ENCODE peak calls at places on chromosomes 6 and 20, in five cellular contexts. L is GM12891, W is H1, E is GM12878, A is HepG2. X is an unnamed sample.
A peak's percentile ranks its signal among the peaks of the same experiment; 100 is the strongest.

GRCh38 chr20:32089637-32090330 is 19.7 kb upstream of the TM9SF4 start:
- DNase-seq in A (no peak), E (no peak), L (no peak), W (no peak), X (no peak)

GRCh38 chr20:51027396-51027795 is 4.5 kb upstream of the KCNG1 start:
- DNase-seq in A (no peak), E (no peak), W (no peak), L (no peak), X (no peak)

GRCh38 chr6:157791461-157791860 is 31.6 kb upstream of the SNX9 start:
- DNase-seq in W (no peak), E (no peak), A (no peak), L (no peak), X (no peak)

GRCh38 chr20:8631271-8631670 is 437.6 kb upstream of the PLCB4 start:
- DNase-seq in E (no peak), A (no peak), W (no peak), L (no peak), X (no peak)

GRCh38 chr20:39700527-39700926 is 738.4 kb downstream of the DHX35 start:
- DNase-seq in E (no peak), A (no peak), L (no peak), W (no peak), X (no peak)

GRCh38 chr6:108541843-108542795 is 18.6 kb upstream of the FOXO3 start:
- DNase-seq in L (peak; percentile 25), W (peak; percentile 72), A (peak; percentile 51), E (no peak), X (no peak)

GRCh38 chr20:53869466-53870258 is 200.7 kb downstream of the BCAS1 start:
- DNase-seq in L (no peak), W (no peak), A (peak; percentile 96), E (peak; percentile 91), X (no peak)

GRCh38 chr6:113854531-113855499 is 2.3 kb upstream of the MARCKS start:
- DNase-seq in W (peak; percentile 82), A (peak; percentile 44), L (no peak), E (no peak), X (peak; percentile 53)

GRCh38 chr20:57484772-57485171 is 40.2 kb downstream of the CTCFL start:
- DNase-seq in E (no peak), A (no peak), L (no peak), W (no peak), X (no peak)

GRCh38 chr6:152164957-152165356 is 357.5 kb downstream of the ESR1 start:
- DNase-seq in L (no peak), E (no peak), W (no peak), A (no peak), X (no peak)

GRCh38 chr6:152170702-152171667 is 363.5 kb downstream of the ESR1 start:
- DNase-seq in E (peak; percentile 89), A (peak; percentile 94), W (no peak), L (peak; percentile 12), X (peak; percentile 17)

GRCh38 chr6:152170313-152170701 is 362.8 kb downstream of the ESR1 start:
- DNase-seq in A (no peak), W (no peak), L (no peak), E (no peak), X (no peak)

GRCh38 chr6:152166897-152167296 is 359.4 kb downstream of the ESR1 start:
- DNase-seq in L (no peak), W (no peak), A (no peak), E (no peak), X (no peak)

GRCh38 chr6:152167639-152168603 is 360.4 kb downstream of the ESR1 start:
- DNase-seq in W (no peak), E (no peak), A (no peak), L (no peak), X (no peak)
- TF ChIP-seq POLR2A in W (no peak), E (no peak), A (no peak), L (no peak), X (no peak)

GRCh38 chr20:48604426-48604825 is 223.4 kb downstream of the PREX1 start:
- DNase-seq in L (no peak), A (no peak), W (no peak), E (no peak), X (no peak)
- TF ChIP-seq TAF1 in L (no peak), A (no peak), W (no peak), E (no peak), X (no peak)

GRCh38 chr6:146913842-146914562 is 290.2 kb upstream of the STXBP5 start:
- DNase-seq in A (peak; percentile 33), W (peak; percentile 59), E (no peak), L (no peak), X (no peak)
- TF ChIP-seq POLR2AphosphoS5 in A (no peak), W (peak; percentile 47), E (no peak), L (no peak), X (no peak)

DNA sequence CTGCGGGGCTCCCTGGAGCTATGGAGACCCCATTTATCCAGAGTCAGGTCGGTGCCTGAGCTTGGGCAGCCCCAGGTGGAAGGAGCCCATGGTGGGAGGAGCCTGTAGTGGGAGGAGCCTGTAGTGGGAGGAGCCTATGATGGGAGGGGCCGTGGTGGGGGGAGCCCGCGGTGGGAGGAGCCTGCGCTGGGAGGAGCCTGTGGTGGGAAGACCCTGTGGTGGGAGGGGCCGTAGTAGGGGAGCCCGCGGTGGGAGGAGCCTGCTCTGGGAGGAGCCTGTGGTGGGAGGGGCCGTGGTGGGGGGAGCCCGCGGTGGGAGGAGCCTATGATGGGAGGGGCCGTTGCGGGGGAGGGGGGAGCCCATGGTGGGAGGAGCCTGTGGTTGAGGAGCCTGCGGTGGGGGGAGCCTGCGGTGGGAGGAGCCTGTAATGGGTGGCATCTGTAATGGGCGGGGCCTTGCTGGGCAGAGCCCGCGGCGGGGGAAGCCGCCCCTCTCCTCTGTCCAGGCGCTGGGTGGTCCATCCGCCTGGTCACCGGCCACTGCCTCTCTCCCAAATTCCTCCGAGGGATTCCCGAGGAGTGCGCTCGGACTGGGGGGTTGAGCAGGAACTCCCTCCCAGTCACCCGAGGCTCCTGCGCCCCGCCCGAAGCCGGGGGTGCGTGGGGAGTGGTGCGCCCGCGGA is 567 bp upstream of the FNDC11 start:
- DNase-seq in A (peak; percentile 40), W (peak; percentile 99), E (peak; percentile 35), L (peak; percentile 71), X (peak; percentile 81)
- TF ChIP-seq POLR2A in A (no peak), W (no peak), E (no peak), L (no peak), X (no peak)

DNA sequence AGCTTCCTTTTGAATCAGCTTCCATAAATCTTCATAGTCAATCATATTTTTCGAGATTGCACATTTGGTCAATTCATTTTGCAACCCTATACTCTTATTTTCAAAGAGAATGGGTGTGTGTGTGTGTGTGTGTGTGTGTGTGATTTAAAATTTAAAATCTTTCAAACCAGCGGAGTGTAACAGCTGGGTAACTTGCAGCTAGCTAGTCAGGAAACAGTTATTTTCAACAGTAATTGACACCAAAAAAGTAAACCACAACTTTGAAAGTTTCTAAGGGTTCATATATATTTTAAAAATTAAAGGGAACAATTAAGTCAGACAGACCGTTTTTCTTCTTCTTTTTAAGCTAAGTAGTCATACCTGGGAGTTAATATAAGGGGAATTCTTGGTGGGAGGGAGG is 57.0 kb downstream of the PRR18 start:
- DNase-seq in A (no peak), W (no peak), L (no peak), E (no peak), X (no peak)
- TF ChIP-seq TAF1 in A (no peak), W (no peak), L (no peak), E (no peak), X (no peak)

GRCh38 chr20:45029884-45030283 is 63.6 kb downstream of the STK4 start:
- DNase-seq in W (no peak), E (no peak), L (no peak), A (no peak), X (no peak)
- TF ChIP-seq POLR2AphosphoS5 in W (no peak), E (no peak), L (no peak), A (no peak), X (no peak)

DNA sequence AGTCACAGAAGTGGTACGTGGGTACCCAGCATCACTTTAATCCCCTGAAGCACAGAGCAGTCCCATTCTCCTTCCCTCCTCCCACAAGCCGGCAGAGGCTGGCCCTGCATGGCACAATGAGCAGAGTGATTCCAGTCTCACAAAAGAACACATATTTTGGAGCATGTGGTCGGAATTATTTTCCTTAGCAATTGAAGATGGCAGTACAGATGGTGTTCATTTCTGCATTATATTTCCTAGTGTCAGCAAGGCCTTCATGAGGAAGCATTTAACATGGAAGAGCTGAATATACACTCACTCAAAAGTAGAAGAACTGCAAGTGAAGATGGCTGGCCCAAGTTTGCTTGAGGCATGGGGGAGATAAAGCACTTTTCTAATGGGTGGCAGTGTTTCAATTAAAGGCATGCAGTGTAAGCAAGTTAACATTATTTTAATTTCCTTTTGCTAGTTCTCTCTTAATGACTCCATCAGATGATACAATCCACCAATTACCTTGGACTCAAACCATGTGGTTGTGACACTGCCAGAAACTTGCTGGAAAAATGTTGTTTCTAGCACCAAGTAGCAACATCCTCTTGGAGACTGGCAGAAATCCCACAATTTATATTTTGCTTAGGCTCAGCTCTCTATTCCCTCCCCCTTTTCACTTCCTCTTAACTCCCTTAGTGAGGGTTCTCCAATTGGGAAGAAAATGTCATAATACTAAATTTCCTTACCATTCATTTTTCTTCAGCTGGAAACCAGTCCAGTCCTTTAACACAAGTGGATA is 74.4 kb downstream of the ARHGAP18 start:
- DNase-seq in W (no peak), L (no peak), E (no peak), A (no peak), X (no peak)
- TF ChIP-seq POLR2A in W (no peak), L (no peak), E (no peak), A (no peak), X (no peak)

DNA sequence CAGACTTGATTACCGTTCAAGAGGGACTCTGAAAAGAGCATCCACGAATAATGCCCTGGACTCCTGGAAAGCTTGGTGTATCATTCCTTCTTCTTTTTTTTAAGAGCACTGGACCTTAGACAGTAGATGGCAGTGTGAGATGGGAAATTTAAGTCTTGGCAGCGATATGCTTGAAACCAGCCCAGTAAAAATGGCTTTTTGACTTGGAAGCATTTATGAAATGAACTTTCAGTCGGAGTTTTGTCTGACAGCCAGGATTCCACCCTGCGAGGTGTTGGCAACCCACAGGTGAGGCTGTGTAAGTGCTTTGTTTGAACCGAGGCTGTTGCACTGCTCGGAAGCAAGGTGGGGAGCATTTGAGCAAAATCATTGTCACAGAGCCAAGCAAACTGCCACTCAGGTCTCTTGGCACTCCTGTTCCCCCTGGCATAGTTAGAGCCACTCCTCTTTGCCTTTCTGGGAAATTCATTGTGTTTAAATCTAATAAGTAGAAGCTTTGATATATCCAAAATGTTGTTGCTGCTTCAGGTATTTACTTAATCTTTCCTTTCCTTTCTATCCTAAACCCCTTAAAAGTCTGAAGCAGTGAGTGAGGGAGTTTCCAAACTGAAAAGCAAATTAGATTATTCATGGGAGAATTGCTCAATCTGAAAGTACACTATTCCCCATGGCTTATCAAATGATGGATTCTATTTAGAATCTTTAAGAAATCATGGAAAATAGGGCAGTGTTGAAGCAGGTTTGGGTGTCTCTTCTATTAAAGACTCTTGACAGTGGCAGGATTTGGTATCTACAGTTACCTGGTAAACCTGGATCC is 272.8 kb upstream of the SLC35B3 start:
- DNase-seq in W (peak; percentile 46), E (no peak), L (no peak), A (peak; percentile 27), X (no peak)
- TF ChIP-seq TAF1 in W (no peak), E (no peak), L (no peak), A (no peak), X (no peak)

GRCh38 chr6:16338577-16339262 is 100.3 kb downstream of the GMPR start:
- DNase-seq in L (no peak), W (no peak), E (no peak), A (no peak), X (no peak)
- TF ChIP-seq POLR2AphosphoS5 in L (no peak), W (no peak), E (no peak), A (no peak), X (no peak)